ENCODE peak calls at places on chromosomes 12 and 14, in ten cellular contexts. One of them, this sample, is unnamed.

GRCh38 chr14:105918496-105919262 is 392.3 kb downstream of the TMEM121 start:
- DNase-seq in upper lobe of right lung: peak
- DNase-seq in A549: no peak
- DNase-seq in spleen: peak
- DNase-seq in AG04450: no peak
- DNase-seq in heart left ventricle: peak
- DNase-seq in CD4-positive, alpha-beta T cell: no peak
- DNase-seq in thoracic aorta: no peak
- DNase-seq in effector memory CD4-positive, alpha-beta T cell: no peak
- DNase-seq in left ventricle myocardium inferior: peak
- DNase-seq in this sample: no peak

GRCh38 chr14:56205906-56206305 is 87.7 kb downstream of the PELI2 start:
- DNase-seq in effector memory CD4-positive, alpha-beta T cell: no peak
- DNase-seq in left ventricle myocardium inferior: no peak
- DNase-seq in heart left ventricle: no peak
- DNase-seq in CD4-positive, alpha-beta T cell: no peak
- DNase-seq in A549: no peak
- DNase-seq in AG04450: no peak
- DNase-seq in spleen: no peak
- DNase-seq in upper lobe of right lung: no peak
- DNase-seq in thoracic aorta: no peak
- DNase-seq in this sample: no peak

GRCh38 chr12:104506691-104507401 is 50.1 kb downstream of the CHST11 start:
- DNase-seq in thoracic aorta: no peak
- DNase-seq in A549: no peak
- DNase-seq in heart left ventricle: no peak
- DNase-seq in left ventricle myocardium inferior: peak
- DNase-seq in spleen: no peak
- DNase-seq in AG04450: no peak
- DNase-seq in CD4-positive, alpha-beta T cell: no peak
- DNase-seq in effector memory CD4-positive, alpha-beta T cell: no peak
- DNase-seq in upper lobe of right lung: no peak
- DNase-seq in this sample: no peak

GRCh38 chr14:55458800-55459577 is 18.6 kb upstream of the TBPL2 start:
- DNase-seq in CD4-positive, alpha-beta T cell: no peak
- DNase-seq in AG04450: no peak
- DNase-seq in upper lobe of right lung: no peak
- DNase-seq in thoracic aorta: no peak
- DNase-seq in left ventricle myocardium inferior: no peak
- DNase-seq in spleen: no peak
- DNase-seq in heart left ventricle: no peak
- DNase-seq in A549: no peak
- DNase-seq in effector memory CD4-positive, alpha-beta T cell: no peak
- DNase-seq in this sample: no peak

GRCh38 chr12:28582687-28583376 is 392.6 kb downstream of the CCDC91 start:
- DNase-seq in effector memory CD4-positive, alpha-beta T cell: no peak
- DNase-seq in left ventricle myocardium inferior: no peak
- DNase-seq in upper lobe of right lung: no peak
- DNase-seq in A549: no peak
- DNase-seq in heart left ventricle: no peak
- DNase-seq in CD4-positive, alpha-beta T cell: no peak
- DNase-seq in thoracic aorta: no peak
- DNase-seq in spleen: no peak
- DNase-seq in AG04450: no peak
- DNase-seq in this sample: no peak

GRCh38 chr12:116657921-116658495 is 79.9 kb downstream of the SPRING1 start:
- DNase-seq in left ventricle myocardium inferior: no peak
- DNase-seq in upper lobe of right lung: no peak
- DNase-seq in AG04450: no peak
- DNase-seq in effector memory CD4-positive, alpha-beta T cell: no peak
- DNase-seq in thoracic aorta: no peak
- DNase-seq in CD4-positive, alpha-beta T cell: no peak
- DNase-seq in spleen: no peak
- DNase-seq in heart left ventricle: no peak
- DNase-seq in A549: no peak
- DNase-seq in this sample: no peak

GRCh38 chr14:26290007-26290530 is 307.8 kb downstream of the NOVA1 start:
- DNase-seq in effector memory CD4-positive, alpha-beta T cell: no peak
- DNase-seq in CD4-positive, alpha-beta T cell: no peak
- DNase-seq in upper lobe of right lung: no peak
- DNase-seq in A549: no peak
- DNase-seq in thoracic aorta: no peak
- DNase-seq in AG04450: no peak
- DNase-seq in heart left ventricle: no peak
- DNase-seq in left ventricle myocardium inferior: no peak
- DNase-seq in spleen: no peak
- DNase-seq in this sample: no peak

GRCh38 chr12:70426620-70427019 is 60.5 kb downstream of the KCNMB4 start:
- DNase-seq in left ventricle myocardium inferior: no peak
- DNase-seq in spleen: no peak
- DNase-seq in effector memory CD4-positive, alpha-beta T cell: no peak
- DNase-seq in thoracic aorta: no peak
- DNase-seq in CD4-positive, alpha-beta T cell: no peak
- DNase-seq in upper lobe of right lung: no peak
- DNase-seq in AG04450: no peak
- DNase-seq in heart left ventricle: no peak
- DNase-seq in A549: no peak
- DNase-seq in this sample: no peak

GRCh38 chr12:30067156-30067555 is 283.4 kb upstream of the TMTC1 start:
- DNase-seq in effector memory CD4-positive, alpha-beta T cell: no peak
- DNase-seq in thoracic aorta: no peak
- DNase-seq in heart left ventricle: no peak
- DNase-seq in A549: no peak
- DNase-seq in upper lobe of right lung: no peak
- DNase-seq in spleen: no peak
- DNase-seq in AG04450: no peak
- DNase-seq in left ventricle myocardium inferior: no peak
- DNase-seq in CD4-positive, alpha-beta T cell: no peak
- DNase-seq in this sample: no peak

GRCh38 chr12:85949253-85949652 is 75.2 kb downstream of the NTS start:
- DNase-seq in AG04450: no peak
- DNase-seq in left ventricle myocardium inferior: no peak
- DNase-seq in heart left ventricle: no peak
- DNase-seq in A549: no peak
- DNase-seq in thoracic aorta: no peak
- DNase-seq in CD4-positive, alpha-beta T cell: no peak
- DNase-seq in spleen: no peak
- DNase-seq in upper lobe of right lung: no peak
- DNase-seq in effector memory CD4-positive, alpha-beta T cell: no peak
- DNase-seq in this sample: no peak

GRCh38 chr12:5034605-5035004 is 9.1 kb upstream of the KCNA5 start:
- DNase-seq in CD4-positive, alpha-beta T cell: no peak
- DNase-seq in spleen: no peak
- DNase-seq in left ventricle myocardium inferior: no peak
- DNase-seq in thoracic aorta: no peak
- DNase-seq in effector memory CD4-positive, alpha-beta T cell: no peak
- DNase-seq in upper lobe of right lung: no peak
- DNase-seq in AG04450: no peak
- DNase-seq in A549: no peak
- DNase-seq in heart left ventricle: no peak
- DNase-seq in this sample: no peak

GRCh38 chr14:64808449-64808848 is 71.3 kb downstream of the SPTB start:
- DNase-seq in CD4-positive, alpha-beta T cell: no peak
- DNase-seq in spleen: no peak
- DNase-seq in thoracic aorta: no peak
- DNase-seq in A549: no peak
- DNase-seq in upper lobe of right lung: peak
- DNase-seq in effector memory CD4-positive, alpha-beta T cell: no peak
- DNase-seq in heart left ventricle: no peak
- DNase-seq in AG04450: no peak
- DNase-seq in left ventricle myocardium inferior: no peak
- DNase-seq in this sample: no peak

GRCh38 chr14:64806862-64807495 is 72.7 kb downstream of the SPTB start:
- DNase-seq in effector memory CD4-positive, alpha-beta T cell: no peak
- DNase-seq in left ventricle myocardium inferior: no peak
- DNase-seq in thoracic aorta: no peak
- DNase-seq in upper lobe of right lung: no peak
- DNase-seq in AG04450: no peak
- DNase-seq in spleen: no peak
- DNase-seq in A549: no peak
- DNase-seq in heart left ventricle: no peak
- DNase-seq in CD4-positive, alpha-beta T cell: no peak
- DNase-seq in this sample: no peak

GRCh38 chr14:64806202-64806861 is 73.4 kb downstream of the SPTB start:
- DNase-seq in AG04450: peak
- DNase-seq in spleen: peak
- DNase-seq in left ventricle myocardium inferior: no peak
- DNase-seq in CD4-positive, alpha-beta T cell: no peak
- DNase-seq in effector memory CD4-positive, alpha-beta T cell: no peak
- DNase-seq in upper lobe of right lung: peak
- DNase-seq in A549: peak
- DNase-seq in thoracic aorta: peak
- DNase-seq in heart left ventricle: no peak
- DNase-seq in this sample: no peak

GRCh38 chr14:64804754-64805260 is 74.9 kb downstream of the SPTB start:
- DNase-seq in thoracic aorta: no peak
- DNase-seq in left ventricle myocardium inferior: no peak
- DNase-seq in AG04450: no peak
- DNase-seq in CD4-positive, alpha-beta T cell: no peak
- DNase-seq in effector memory CD4-positive, alpha-beta T cell: no peak
- DNase-seq in upper lobe of right lung: peak
- DNase-seq in spleen: peak
- DNase-seq in A549: no peak
- DNase-seq in heart left ventricle: no peak
- DNase-seq in this sample: no peak

GRCh38 chr14:64807588-64807987 is 72.1 kb downstream of the SPTB start:
- DNase-seq in effector memory CD4-positive, alpha-beta T cell: no peak
- DNase-seq in heart left ventricle: peak
- DNase-seq in left ventricle myocardium inferior: peak
- DNase-seq in upper lobe of right lung: peak
- DNase-seq in CD4-positive, alpha-beta T cell: no peak
- DNase-seq in thoracic aorta: no peak
- DNase-seq in spleen: peak
- DNase-seq in A549: no peak
- DNase-seq in AG04450: no peak
- DNase-seq in this sample: no peak
- H3K27ac ChIP-seq in effector memory CD4-positive, alpha-beta T cell: no peak
- H3K27ac ChIP-seq in heart left ventricle: peak
- H3K27ac ChIP-seq in left ventricle myocardium inferior: peak
- H3K27ac ChIP-seq in upper lobe of right lung: no peak
- H3K27ac ChIP-seq in CD4-positive, alpha-beta T cell: no peak
- H3K27ac ChIP-seq in thoracic aorta: peak
- H3K27ac ChIP-seq in spleen: no peak
- H3K27ac ChIP-seq in A549: peak
- H3K27ac ChIP-seq in AG04450: peak
- H3K27ac ChIP-seq in this sample: no peak

GRCh38 chr12:65605019-65605418 is 219.3 kb upstream of the HMGA2 start:
- DNase-seq in effector memory CD4-positive, alpha-beta T cell: no peak
- DNase-seq in CD4-positive, alpha-beta T cell: no peak
- DNase-seq in upper lobe of right lung: no peak
- DNase-seq in spleen: no peak
- DNase-seq in AG04450: no peak
- DNase-seq in A549: no peak
- DNase-seq in left ventricle myocardium inferior: no peak
- DNase-seq in thoracic aorta: no peak
- DNase-seq in heart left ventricle: no peak
- DNase-seq in this sample: no peak

GRCh38 chr12:65608319-65608916 is 215.9 kb upstream of the HMGA2 start:
- DNase-seq in left ventricle myocardium inferior: no peak
- DNase-seq in thoracic aorta: no peak
- DNase-seq in upper lobe of right lung: no peak
- DNase-seq in AG04450: no peak
- DNase-seq in heart left ventricle: no peak
- DNase-seq in A549: no peak
- DNase-seq in CD4-positive, alpha-beta T cell: no peak
- DNase-seq in effector memory CD4-positive, alpha-beta T cell: no peak
- DNase-seq in spleen: no peak
- DNase-seq in this sample: no peak

GRCh38 chr12:65607271-65607880 is 216.9 kb upstream of the HMGA2 start:
- DNase-seq in spleen: no peak
- DNase-seq in thoracic aorta: no peak
- DNase-seq in heart left ventricle: no peak
- DNase-seq in A549: no peak
- DNase-seq in upper lobe of right lung: no peak
- DNase-seq in AG04450: no peak
- DNase-seq in left ventricle myocardium inferior: no peak
- DNase-seq in effector memory CD4-positive, alpha-beta T cell: no peak
- DNase-seq in CD4-positive, alpha-beta T cell: no peak
- DNase-seq in this sample: no peak

GRCh38 chr12:65603428-65604351 is 220.6 kb upstream of the HMGA2 start:
- DNase-seq in thoracic aorta: no peak
- DNase-seq in left ventricle myocardium inferior: peak
- DNase-seq in effector memory CD4-positive, alpha-beta T cell: no peak
- DNase-seq in A549: peak
- DNase-seq in heart left ventricle: no peak
- DNase-seq in spleen: no peak
- DNase-seq in AG04450: peak
- DNase-seq in upper lobe of right lung: no peak
- DNase-seq in CD4-positive, alpha-beta T cell: no peak
- DNase-seq in this sample: no peak

GRCh38 chr12:65606008-65606766 is 218.1 kb upstream of the HMGA2 start:
- DNase-seq in upper lobe of right lung: no peak
- DNase-seq in thoracic aorta: no peak
- DNase-seq in A549: no peak
- DNase-seq in heart left ventricle: no peak
- DNase-seq in AG04450: no peak
- DNase-seq in CD4-positive, alpha-beta T cell: no peak
- DNase-seq in effector memory CD4-positive, alpha-beta T cell: no peak
- DNase-seq in left ventricle myocardium inferior: no peak
- DNase-seq in spleen: no peak
- DNase-seq in this sample: no peak
- H3K27ac ChIP-seq in upper lobe of right lung: no peak
- H3K27ac ChIP-seq in thoracic aorta: no peak
- H3K27ac ChIP-seq in A549: no peak
- H3K27ac ChIP-seq in heart left ventricle: no peak
- H3K27ac ChIP-seq in AG04450: no peak
- H3K27ac ChIP-seq in CD4-positive, alpha-beta T cell: no peak
- H3K27ac ChIP-seq in effector memory CD4-positive, alpha-beta T cell: no peak
- H3K27ac ChIP-seq in left ventricle myocardium inferior: no peak
- H3K27ac ChIP-seq in spleen: no peak
- H3K27ac ChIP-seq in this sample: no peak

GRCh38 chr14:49959822-49960408 is 67.0 kb downstream of the ARF6 start:
- DNase-seq in effector memory CD4-positive, alpha-beta T cell: no peak
- DNase-seq in A549: no peak
- DNase-seq in spleen: no peak
- DNase-seq in heart left ventricle: no peak
- DNase-seq in CD4-positive, alpha-beta T cell: peak
- DNase-seq in upper lobe of right lung: no peak
- DNase-seq in AG04450: no peak
- DNase-seq in thoracic aorta: no peak
- DNase-seq in left ventricle myocardium inferior: no peak
- DNase-seq in this sample: no peak
- H3K27ac ChIP-seq in effector memory CD4-positive, alpha-beta T cell: no peak
- H3K27ac ChIP-seq in A549: peak
- H3K27ac ChIP-seq in spleen: peak
- H3K27ac ChIP-seq in heart left ventricle: no peak
- H3K27ac ChIP-seq in CD4-positive, alpha-beta T cell: no peak
- H3K27ac ChIP-seq in upper lobe of right lung: peak
- H3K27ac ChIP-seq in AG04450: no peak
- H3K27ac ChIP-seq in thoracic aorta: no peak
- H3K27ac ChIP-seq in left ventricle myocardium inferior: no peak
- H3K27ac ChIP-seq in this sample: no peak

DNA sequence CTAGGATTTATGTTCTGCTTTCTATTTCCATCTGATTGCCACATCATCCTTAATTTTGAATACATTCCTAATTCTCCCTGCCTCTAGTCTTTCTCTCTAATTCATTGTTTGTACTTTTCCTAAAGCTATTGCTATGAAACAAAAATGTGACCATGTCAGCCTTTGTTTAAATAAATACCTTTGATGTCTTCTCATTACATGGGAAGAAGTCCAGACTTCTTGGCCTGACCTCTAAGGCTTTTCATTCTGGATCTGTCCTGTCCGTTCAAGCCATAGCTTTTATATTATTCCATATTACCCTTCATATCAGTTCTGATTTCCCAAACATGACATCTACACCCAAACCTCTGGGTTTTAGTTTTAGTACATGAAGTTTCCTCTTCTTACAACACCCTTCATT is 91.4 kb downstream of the CDK17 start:
- DNase-seq in AG04450: no peak
- DNase-seq in A549: no peak
- DNase-seq in upper lobe of right lung: no peak
- DNase-seq in thoracic aorta: no peak
- DNase-seq in left ventricle myocardium inferior: no peak
- DNase-seq in spleen: no peak
- DNase-seq in CD4-positive, alpha-beta T cell: no peak
- DNase-seq in heart left ventricle: no peak
- DNase-seq in effector memory CD4-positive, alpha-beta T cell: no peak
- DNase-seq in this sample: no peak
- H3K27ac ChIP-seq in AG04450: no peak
- H3K27ac ChIP-seq in A549: no peak
- H3K27ac ChIP-seq in upper lobe of right lung: no peak
- H3K27ac ChIP-seq in thoracic aorta: no peak
- H3K27ac ChIP-seq in left ventricle myocardium inferior: no peak
- H3K27ac ChIP-seq in spleen: no peak
- H3K27ac ChIP-seq in CD4-positive, alpha-beta T cell: no peak
- H3K27ac ChIP-seq in heart left ventricle: no peak
- H3K27ac ChIP-seq in effector memory CD4-positive, alpha-beta T cell: no peak
- H3K27ac ChIP-seq in this sample: no peak